ENCODE peak calls at places on chromosomes 12 and 14, in eight cellular contexts. T, W, J, V, X, F, B and U are unnamed samples.
A peak's percentile ranks its signal among the peaks of the same experiment; 100 is the strongest.

GRCh38 chr12:104534857-104535248 is 78.1 kb downstream of the CHST11 start:
- DNase-seq in W (no peak), T (no peak), B (no peak), J (no peak), F (no peak), V (no peak), X (no peak), U (no peak)

GRCh38 chr14:54681819-54682261 is 114.9 kb downstream of the SAMD4A start:
- DNase-seq in V (no peak), F (no peak), B (no peak), X (no peak), T (no peak), W (no peak), J (no peak), U (no peak)

GRCh38 chr12:68040450-68041075 is 51.3 kb downstream of the IFNG-AS1 start:
- DNase-seq in T (peak; percentile 35), V (peak; percentile 52), W (peak; percentile 26), B (no peak), F (peak; percentile 53), J (peak; percentile 42), X (peak; percentile 65), U (peak; percentile 63)

GRCh38 chr12:89390802-89391673 is 38.7 kb upstream of the DUSP6 start:
- DNase-seq in T (peak; percentile 24), F (peak; percentile 90), X (no peak), B (no peak), W (no peak), V (peak; percentile 28), J (no peak), U (peak; percentile 24)

GRCh38 chr12:80053048-80053790 is 46.1 kb upstream of the OTOGL start:
- DNase-seq in T (no peak), F (no peak), B (no peak), W (no peak), X (no peak), V (no peak), J (peak; percentile 56), U (peak; percentile 54)

GRCh38 chr12:106914796-106915634 is 40.7 kb upstream of the TMEM263 start:
- DNase-seq in T (no peak), F (no peak), V (no peak), W (peak; percentile 36), X (no peak), B (no peak), J (no peak), U (no peak)

GRCh38 chr14:98956616-98957015 is 315.4 kb downstream of the BCL11B start:
- DNase-seq in F (no peak), V (no peak), X (no peak), T (no peak), W (no peak), B (no peak), J (no peak), U (no peak)

GRCh38 chr12:67940780-67941243 is 48.4 kb upstream of the IFNG-AS1 start:
- DNase-seq in V (no peak), J (no peak), B (no peak), F (peak; percentile 9), T (no peak), W (no peak), X (no peak), U (peak; percentile 11)

GRCh38 chr12:117192057-117192456 is 1.8 kb upstream of the FBXO21 start:
- DNase-seq in T (no peak), V (no peak), X (no peak), J (no peak), W (no peak), B (no peak), F (no peak), U (no peak)

GRCh38 chr14:101687756-101688546 is 73.6 kb upstream of the PPP2R5C start:
- DNase-seq in X (no peak), J (no peak), F (no peak), V (peak; percentile 44), B (no peak), T (no peak), W (no peak), U (no peak)

GRCh38 chr12:53174881-53175491 is 5.5 kb upstream of the ZNF740 start:
- DNase-seq in J (peak; percentile 73), V (peak; percentile 27), F (peak; percentile 94), X (no peak), W (no peak), T (no peak), B (no peak), U (no peak)

GRCh38 chr12:130990034-130990433 is 36.3 kb downstream of the ADGRD1 start:
- DNase-seq in X (no peak), T (no peak), F (no peak), B (no peak), W (no peak), J (no peak), V (no peak), U (no peak)

GRCh38 chr12:116639765-116640164 is 80.6 kb downstream of the MAP1LC3B2 start:
- DNase-seq in F (no peak), T (no peak), W (no peak), V (no peak), J (no peak), X (no peak), B (no peak), U (no peak)

GRCh38 chr12:54853933-54854538 is at the start of gene MUCL1:
- DNase-seq in X (peak; percentile 62), V (peak; percentile 73), B (no peak), J (peak; percentile 40), T (peak; percentile 62), F (peak; percentile 48), W (peak; percentile 28), U (peak; percentile 58)
- H3K27ac ChIP-seq in X (no peak within 1 kb of the TSS), V (no peak within 1 kb of the TSS), B (no peak within 1 kb of the TSS), J (no peak within 1 kb of the TSS), T (no peak within 1 kb of the TSS), F (no peak within 1 kb of the TSS), W (no peak within 1 kb of the TSS), U (no peak within 1 kb of the TSS)

GRCh38 chr14:65331652-65332051 is 80.9 kb upstream of the FUT8 start:
- DNase-seq in J (no peak), V (no peak), F (no peak), W (no peak), X (no peak), T (no peak), B (no peak), U (no peak)

GRCh38 chr14:65330416-65330815 is 82.1 kb upstream of the FUT8 start:
- DNase-seq in T (no peak), B (no peak), F (no peak), J (no peak), X (no peak), W (no peak), V (no peak), U (no peak)

GRCh38 chr14:65333926-65334687 is 78.4 kb upstream of the FUT8 start:
- DNase-seq in W (no peak), F (no peak), B (no peak), J (no peak), V (no peak), T (no peak), X (no peak), U (peak; percentile 72)

GRCh38 chr14:65329911-65330310 is 82.6 kb upstream of the FUT8 start:
- DNase-seq in B (no peak), V (no peak), J (no peak), F (no peak), T (no peak), X (no peak), W (no peak), U (peak; percentile 23)

DNA sequence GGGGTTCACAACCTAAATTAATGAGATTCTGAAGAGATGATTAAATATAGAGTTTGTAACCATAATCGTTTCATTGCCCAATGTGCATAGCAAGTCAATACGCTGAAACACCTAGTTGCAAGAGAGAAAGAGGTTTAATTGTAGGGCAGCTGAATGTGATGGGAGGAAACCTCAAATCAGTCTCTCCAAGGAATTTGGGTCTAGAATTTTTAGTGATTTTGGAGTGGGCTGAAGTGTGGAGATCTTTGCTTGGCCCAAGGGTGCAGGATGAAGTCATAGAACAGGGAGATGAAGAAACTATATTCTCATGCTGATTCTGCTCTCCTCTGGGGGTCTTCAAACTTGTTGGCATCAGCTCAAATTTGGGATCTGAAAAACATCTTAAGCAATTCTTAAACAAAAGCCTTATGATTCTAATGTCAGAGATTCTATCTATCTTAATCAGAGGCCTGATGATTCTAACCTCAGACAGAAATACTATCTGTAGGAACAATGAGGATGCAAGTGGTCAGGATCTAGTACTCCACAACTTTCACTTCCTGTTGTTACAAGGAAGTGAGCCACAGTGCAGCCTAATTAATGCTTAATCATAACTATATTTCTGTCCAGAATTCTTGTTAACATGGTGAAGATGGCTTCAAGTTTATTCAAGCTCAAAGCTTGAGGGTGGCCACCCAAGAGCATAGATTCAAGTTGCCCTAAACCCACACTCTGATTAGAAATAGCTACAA is 80.2 kb upstream of the FUT8 start:
- DNase-seq in J (no peak), X (no peak), F (no peak), T (no peak), V (no peak), W (no peak), B (no peak), U (no peak)
- TF ChIP-seq POLR2AphosphoS5 in J (no peak), X (no peak), F (no peak), T (no peak), V (no peak), W (no peak), B (no peak), U (no peak)

GRCh38 chr14:69055973-69056372 is 76.9 kb upstream of the ACTN1 start:
- DNase-seq in V (no peak), B (no peak), T (no peak), F (no peak), X (no peak), W (no peak), J (no peak), U (no peak)
- H3K27ac ChIP-seq in V (no peak overlapping the region), B (no peak overlapping the region), T (no peak overlapping the region), F (no peak overlapping the region), X (no peak overlapping the region), W (no peak overlapping the region), J (no peak overlapping the region), U (no peak overlapping the region)

DNA sequence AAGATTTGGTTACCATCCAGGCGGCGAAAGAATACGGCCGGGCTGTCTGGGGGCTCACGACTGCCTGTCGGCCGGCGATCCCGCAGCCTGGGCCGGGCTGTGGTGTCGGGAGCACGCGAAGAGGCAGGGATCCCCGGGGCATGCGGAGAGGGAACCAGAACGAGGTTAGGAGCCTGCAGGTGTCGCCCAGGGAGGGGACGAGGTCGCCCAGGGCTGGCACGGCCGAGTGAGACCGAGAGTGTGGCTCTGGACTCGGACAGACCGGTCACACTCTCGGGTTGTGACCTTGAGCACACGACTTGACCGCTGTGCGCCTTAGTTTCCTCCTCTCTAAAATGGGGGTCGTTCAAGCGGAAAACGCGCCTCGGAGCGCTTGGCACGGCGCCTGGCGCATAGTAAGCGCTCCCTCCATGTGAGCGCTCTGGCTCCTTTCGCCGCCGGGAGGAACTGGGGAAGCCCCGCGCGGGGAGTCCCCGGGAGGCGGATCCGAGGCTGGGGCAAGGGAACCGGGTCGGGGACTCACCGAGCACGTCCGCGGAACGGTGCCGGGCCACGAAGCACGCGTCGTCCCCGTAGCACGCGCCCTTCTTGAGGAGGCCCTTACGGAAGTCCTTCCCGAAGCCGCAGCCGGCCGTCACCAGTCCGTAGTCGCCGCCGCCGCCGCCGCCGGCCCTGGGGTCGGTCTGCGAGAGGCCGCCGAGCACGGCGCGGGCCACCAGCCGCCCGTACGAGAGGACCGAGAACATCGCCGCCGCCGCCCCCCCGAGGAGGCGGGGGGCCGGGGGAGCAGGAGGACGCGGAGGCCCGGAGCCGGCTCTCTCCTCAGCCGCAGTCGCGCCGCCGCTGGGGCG is 607 bp downstream of the PPTC7 start:
- DNase-seq in J (peak; percentile 57), T (no peak), X (no peak), F (no peak), W (no peak), B (peak; percentile 94), V (peak; percentile 44), U (peak; percentile 74)
- TF ChIP-seq POLR2AphosphoS5 in J (peak; percentile 36), T (no peak), X (no peak), F (no peak), W (peak; percentile 61), B (peak; percentile 16), V (peak; percentile 40), U (peak; percentile 62)

GRCh38 chr14:59343585-59343984 is 121.6 kb downstream of the GPR135 start:
- DNase-seq in X (no peak), F (no peak), J (no peak), B (no peak), W (no peak), V (no peak), T (no peak), U (no peak)
- H3K27ac ChIP-seq in X (no peak overlapping the region), F (no peak overlapping the region), J (no peak overlapping the region), B (no peak overlapping the region), W (no peak overlapping the region), V (no peak overlapping the region), T (no peak overlapping the region), U (peak overlapping the region; percentile 57)